ENCODE peak calls at places on chromosomes 5 and 9, in four cellular contexts. One of them, this sample, is unnamed.

GRCh38 chr9:84297162-84297821 is 43.3 kb downstream of the SLC28A3 start:
- DNase-seq in IMR-90: peak; percentile 84
- DNase-seq in HCT116: no peak
- DNase-seq in uterus: no peak
- DNase-seq in this sample: no peak

GRCh38 chr9:84324811-84325210 is 15.7 kb downstream of the SLC28A3 start:
- DNase-seq in IMR-90: no peak
- DNase-seq in uterus: no peak
- DNase-seq in HCT116: no peak
- DNase-seq in this sample: no peak

GRCh38 chr5:42268630-42269029 is 154.6 kb upstream of the GHR start:
- DNase-seq in HCT116: no peak
- DNase-seq in uterus: no peak
- DNase-seq in IMR-90: peak; percentile 3
- DNase-seq in this sample: peak; percentile 61

GRCh38 chr5:90981177-90981576 is 401.9 kb downstream of the ARRDC3 start:
- DNase-seq in uterus: no peak
- DNase-seq in IMR-90: no peak
- DNase-seq in HCT116: no peak
- DNase-seq in this sample: no peak

GRCh38 chr9:17900604-17901003 is 321.7 kb downstream of the SH3GL2 start:
- DNase-seq in uterus: no peak
- DNase-seq in HCT116: no peak
- DNase-seq in IMR-90: peak; percentile 10
- DNase-seq in this sample: no peak

GRCh38 chr5:68368280-68368679 is 152.7 kb downstream of the PIK3R1 start:
- DNase-seq in HCT116: no peak
- DNase-seq in uterus: no peak
- DNase-seq in IMR-90: peak; percentile 2
- DNase-seq in this sample: no peak

GRCh38 chr9:112532427-112532826 is 45.8 kb downstream of the KIAA1958 start:
- DNase-seq in HCT116: no peak
- DNase-seq in uterus: peak; percentile 67
- DNase-seq in IMR-90: peak; percentile 80
- DNase-seq in this sample: peak; percentile 47

GRCh38 chr9:96691326-96691725 is 36.2 kb upstream of the PRXL2C start:
- DNase-seq in IMR-90: no peak
- DNase-seq in uterus: no peak
- DNase-seq in HCT116: no peak
- DNase-seq in this sample: no peak

GRCh38 chr5:60649288-60649917 is 50.6 kb downstream of the DEPDC1B start:
- DNase-seq in uterus: no peak
- DNase-seq in HCT116: peak; percentile 33
- DNase-seq in IMR-90: peak; percentile 51
- DNase-seq in this sample: peak; percentile 49

GRCh38 chr5:175778951-175779475 is 92.4 kb upstream of the CPLX2 start:
- DNase-seq in IMR-90: no peak
- DNase-seq in HCT116: peak; percentile 15
- DNase-seq in uterus: no peak
- DNase-seq in this sample: no peak

GRCh38 chr5:56123531-56124243 is 109.4 kb downstream of the ANKRD55 start:
- DNase-seq in HCT116: peak; percentile 91
- DNase-seq in IMR-90: peak; percentile 100
- DNase-seq in uterus: peak; percentile 47
- DNase-seq in this sample: peak; percentile 93

GRCh38 chr5:2335156-2335555 is 416.3 kb downstream of the IRX2 start:
- DNase-seq in HCT116: no peak
- DNase-seq in IMR-90: no peak
- DNase-seq in uterus: no peak
- DNase-seq in this sample: no peak

GRCh38 chr5:124634228-124634819 is 112.1 kb downstream of the ZNF608 start:
- DNase-seq in HCT116: peak; percentile 44
- DNase-seq in uterus: no peak
- DNase-seq in IMR-90: peak; percentile 60
- DNase-seq in this sample: no peak

GRCh38 chr5:133232435-133232834 is 180.6 kb downstream of the HSPA4 start:
- DNase-seq in HCT116: no peak
- DNase-seq in IMR-90: no peak
- DNase-seq in uterus: no peak
- DNase-seq in this sample: no peak

GRCh38 chr9:120886490-120886967 is 9.5 kb upstream of the PHF19 start:
- DNase-seq in IMR-90: peak; percentile 78
- DNase-seq in uterus: no peak
- DNase-seq in HCT116: no peak
- DNase-seq in this sample: peak; percentile 51

GRCh38 chr9:3794005-3794404 is 268.2 kb upstream of the RFX3 start:
- DNase-seq in IMR-90: peak; percentile 15
- DNase-seq in uterus: no peak
- DNase-seq in HCT116: no peak
- DNase-seq in this sample: no peak

GRCh38 chr5:69238760-69239251 is 4.1 kb downstream of the CDK7 start:
- DNase-seq in HCT116: peak; percentile 71
- DNase-seq in uterus: no peak
- DNase-seq in IMR-90: peak; percentile 96
- DNase-seq in this sample: no peak

GRCh38 chr5:150523472-150524350 is 15.8 kb downstream of the NDST1 start:
- DNase-seq in uterus: peak; percentile 58
- DNase-seq in IMR-90: peak; percentile 81
- DNase-seq in HCT116: peak; percentile 50
- DNase-seq in this sample: peak; percentile 72

GRCh38 chr5:105961572-105961971 is 1709.2 kb downstream of the EFNA5 start:
- DNase-seq in uterus: no peak
- DNase-seq in IMR-90: no peak
- DNase-seq in HCT116: no peak
- DNase-seq in this sample: no peak

GRCh38 chr5:176806137-176806536 is 4.2 kb upstream of the UNC5A start:
- DNase-seq in IMR-90: peak; percentile 18
- DNase-seq in HCT116: no peak
- DNase-seq in uterus: no peak
- DNase-seq in this sample: peak; percentile 48

GRCh38 chr9:8136477-8136876 is 336.9 kb upstream of the DMAC1 start:
- DNase-seq in HCT116: no peak
- DNase-seq in uterus: no peak
- DNase-seq in IMR-90: no peak
- DNase-seq in this sample: no peak

DNA sequence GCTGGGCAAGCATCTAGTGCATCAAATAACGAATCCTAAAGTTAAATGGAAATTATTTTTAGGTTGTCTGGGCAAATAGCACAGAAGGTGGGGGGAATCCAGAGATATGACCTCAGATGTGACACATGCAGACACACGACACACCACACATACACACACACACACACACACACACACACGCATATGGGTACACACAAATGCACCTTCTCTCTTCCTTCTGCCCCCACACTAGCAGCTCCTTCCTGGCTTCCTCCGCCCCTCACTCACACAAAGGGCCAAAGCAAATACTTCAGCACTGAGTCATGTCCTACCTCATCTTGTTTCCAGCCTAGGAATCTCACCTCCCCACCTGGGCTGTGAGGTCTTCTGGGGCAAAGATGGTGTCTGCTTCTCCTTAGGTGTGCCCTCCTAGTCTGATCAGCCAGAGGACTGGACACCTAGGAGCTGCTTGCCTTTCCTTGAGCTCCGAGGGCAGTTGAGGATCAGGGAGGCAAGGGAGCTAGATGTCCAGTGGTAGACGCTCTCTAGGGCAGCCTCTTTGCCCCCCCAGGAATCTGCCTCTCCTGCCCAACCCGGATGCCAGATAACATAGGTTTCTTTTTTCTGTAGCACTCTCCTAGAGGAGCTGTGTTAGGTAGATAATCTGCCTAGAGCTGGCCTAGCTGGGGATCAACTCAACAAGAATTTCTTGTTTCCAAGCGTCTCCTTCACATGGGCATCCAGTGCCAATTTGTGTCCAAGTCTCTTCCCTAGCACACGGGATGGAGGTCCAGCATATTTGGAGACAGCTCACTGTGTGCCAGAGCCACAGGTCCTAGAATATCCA is 14.3 kb upstream of the JADE2 start:
- DNase-seq in HCT116: no peak
- DNase-seq in IMR-90: peak; percentile 69
- DNase-seq in uterus: no peak
- DNase-seq in this sample: no peak
- TF ChIP-seq POLR2A in HCT116: no peak
- TF ChIP-seq POLR2A in IMR-90: no peak
- TF ChIP-seq POLR2A in uterus: no peak
- TF ChIP-seq POLR2A in this sample: no peak

GRCh38 chr5:4882186-4882585 is 257.9 kb upstream of the ADAMTS16 start:
- DNase-seq in HCT116: no peak
- DNase-seq in uterus: no peak
- DNase-seq in IMR-90: no peak
- DNase-seq in this sample: no peak

GRCh38 chr5:4880304-4880741 is 259.8 kb upstream of the ADAMTS16 start:
- DNase-seq in IMR-90: no peak
- DNase-seq in HCT116: no peak
- DNase-seq in uterus: no peak
- DNase-seq in this sample: no peak

GRCh38 chr5:4883388-4883787 is 256.7 kb upstream of the ADAMTS16 start:
- DNase-seq in HCT116: no peak
- DNase-seq in IMR-90: no peak
- DNase-seq in uterus: no peak
- DNase-seq in this sample: no peak

GRCh38 chr5:4879075-4879474 is 261.1 kb upstream of the ADAMTS16 start:
- DNase-seq in HCT116: no peak
- DNase-seq in uterus: no peak
- DNase-seq in IMR-90: no peak
- DNase-seq in this sample: no peak

GRCh38 chr5:4879693-4880303 is 260.3 kb upstream of the ADAMTS16 start:
- DNase-seq in HCT116: peak; percentile 39
- DNase-seq in IMR-90: peak; percentile 47
- DNase-seq in uterus: peak; percentile 68
- DNase-seq in this sample: peak; percentile 70
- TF ChIP-seq POLR2A in HCT116: no peak
- TF ChIP-seq POLR2A in IMR-90: no peak
- TF ChIP-seq POLR2A in uterus: no peak
- TF ChIP-seq POLR2A in this sample: no peak

GRCh38 chr5:38636626-38637025 is 80.2 kb upstream of the LIFR start:
- DNase-seq in uterus: no peak
- DNase-seq in HCT116: peak; percentile 57
- DNase-seq in IMR-90: no peak
- DNase-seq in this sample: no peak
- TF ChIP-seq POLR2A in uterus: no peak
- TF ChIP-seq POLR2A in HCT116: no peak
- TF ChIP-seq POLR2A in IMR-90: no peak
- TF ChIP-seq POLR2A in this sample: no peak

GRCh38 chr9:38394419-38394818 is 1.9 kb downstream of the ALDH1B1 start:
- DNase-seq in uterus: no peak
- DNase-seq in HCT116: no peak
- DNase-seq in IMR-90: no peak
- DNase-seq in this sample: no peak

GRCh38 chr9:38391278-38392118 is 1.0 kb upstream of the ALDH1B1 start:
- DNase-seq in IMR-90: no peak
- DNase-seq in HCT116: no peak
- DNase-seq in uterus: no peak
- DNase-seq in this sample: no peak

GRCh38 chr9:38393128-38393809 is 767 bp downstream of the ALDH1B1 start:
- DNase-seq in uterus: no peak
- DNase-seq in HCT116: no peak
- DNase-seq in IMR-90: no peak
- DNase-seq in this sample: peak; percentile 4

GRCh38 chr9:38390851-38391250 is 1.7 kb upstream of the ALDH1B1 start:
- DNase-seq in uterus: no peak
- DNase-seq in HCT116: no peak
- DNase-seq in IMR-90: no peak
- DNase-seq in this sample: no peak

GRCh38 chr9:38392235-38393127 is at the start of gene ALDH1B1:
- DNase-seq in IMR-90: peak; percentile 82
- DNase-seq in HCT116: peak; percentile 68
- DNase-seq in uterus: peak; percentile 86
- DNase-seq in this sample: peak; percentile 80
- TF ChIP-seq POLR2A in IMR-90: peak; percentile 60
- TF ChIP-seq POLR2A in HCT116: no peak
- TF ChIP-seq POLR2A in uterus: peak; percentile 72
- TF ChIP-seq POLR2A in this sample: peak; percentile 40

DNA sequence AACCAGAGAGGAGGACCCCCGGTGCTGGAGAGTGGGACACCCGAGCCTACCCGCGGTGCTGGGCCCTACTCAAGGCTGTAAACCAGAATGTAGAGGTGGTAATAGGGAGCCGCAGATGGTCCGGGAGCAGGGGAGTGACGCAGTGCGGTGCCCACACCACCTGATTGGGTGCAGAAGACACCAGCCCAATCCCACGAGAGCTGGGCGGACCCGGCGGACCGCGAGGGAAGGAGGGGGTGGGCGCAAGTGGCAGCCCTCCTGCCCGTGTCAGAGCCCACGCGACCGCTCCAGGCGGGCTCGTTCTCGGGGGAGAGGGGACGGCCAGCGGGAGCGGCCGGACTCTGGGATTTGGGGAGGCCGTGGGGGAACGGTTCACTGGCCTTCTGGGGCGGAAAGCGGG is 71.2 kb downstream of the C9orf50 start:
- DNase-seq in IMR-90: no peak
- DNase-seq in uterus: peak; percentile 59
- DNase-seq in HCT116: no peak
- DNase-seq in this sample: no peak
- TF ChIP-seq POLR2A in IMR-90: no peak
- TF ChIP-seq POLR2A in uterus: no peak
- TF ChIP-seq POLR2A in HCT116: no peak
- TF ChIP-seq POLR2A in this sample: no peak

GRCh38 chr5:172282277-172283019 is 1.1 kb downstream of the UBTD2 start:
- DNase-seq in IMR-90: peak; percentile 33
- DNase-seq in HCT116: no peak
- DNase-seq in uterus: no peak
- DNase-seq in this sample: no peak

GRCh38 chr5:172284275-172284971 is 859 bp upstream of the UBTD2 start:
- DNase-seq in IMR-90: no peak
- DNase-seq in HCT116: no peak
- DNase-seq in uterus: no peak
- DNase-seq in this sample: no peak

GRCh38 chr5:172283020-172283861 is at the start of gene UBTD2:
- DNase-seq in IMR-90: peak; percentile 70
- DNase-seq in uterus: peak; percentile 80
- DNase-seq in HCT116: no peak
- DNase-seq in this sample: peak; percentile 86

GRCh38 chr5:172285226-172286143 is 1.9 kb upstream of the UBTD2 start:
- DNase-seq in IMR-90: no peak
- DNase-seq in HCT116: no peak
- DNase-seq in uterus: no peak
- DNase-seq in this sample: peak; percentile 18

GRCh38 chr5:172283862-172284274 is 304 bp upstream of the UBTD2 start:
- DNase-seq in IMR-90: peak; percentile 74
- DNase-seq in HCT116: no peak
- DNase-seq in uterus: peak; percentile 86
- DNase-seq in this sample: peak; percentile 85
- TF ChIP-seq POLR2A in IMR-90: peak; percentile 62
- TF ChIP-seq POLR2A in HCT116: peak; percentile 72
- TF ChIP-seq POLR2A in uterus: no peak
- TF ChIP-seq POLR2A in this sample: peak; percentile 62

GRCh38 chr5:10421841-10422691 is 19.6 kb upstream of the ROPN1L start:
- DNase-seq in IMR-90: no peak
- DNase-seq in HCT116: no peak
- DNase-seq in uterus: no peak
- DNase-seq in this sample: peak; percentile 92
- TF ChIP-seq POLR2A in IMR-90: no peak
- TF ChIP-seq POLR2A in HCT116: no peak
- TF ChIP-seq POLR2A in uterus: no peak
- TF ChIP-seq POLR2A in this sample: no peak